ENCODE peak calls at places on chromosomes 6 and 20, in ten cellular contexts. N, A, K, U, Z, O, P, D, Y and V are unnamed samples.

GRCh38 chr6:166007349-166008263 is 160.0 kb downstream of the TBXT start:
- DNase-seq in Z (peak), N (peak), P (no peak), D (no peak), U (no peak), K (no peak), O (peak), Y (peak), A (no peak), V (peak)

GRCh38 chr6:140320081-140320798 is 945.8 kb upstream of the CITED2 start:
- DNase-seq in U (no peak), O (no peak), P (no peak), D (no peak), Z (no peak), Y (no peak), K (no peak), A (no peak), N (peak), V (no peak)

GRCh38 chr20:33111306-33111705 is 31.9 kb downstream of the BPIFB4 start:
- DNase-seq in O (no peak), P (no peak), K (no peak), A (no peak), D (no peak), U (no peak), Z (no peak), Y (no peak), N (no peak), V (no peak)

GRCh38 chr6:2802521-2803060 is 37.4 kb downstream of the WRNIP1 start:
- DNase-seq in D (no peak), Z (no peak), N (no peak), P (no peak), U (no peak), O (no peak), Y (no peak), A (no peak), K (no peak), V (no peak)

GRCh38 chr20:47686545-47686944 is 98.7 kb downstream of the SULF2 start:
- DNase-seq in U (no peak), K (no peak), Y (no peak), P (no peak), A (no peak), D (no peak), Z (no peak), N (peak), O (no peak), V (peak)

GRCh38 chr6:125950293-125950692 is 6.3 kb upstream of the HINT3 start:
- DNase-seq in A (no peak), Z (no peak), K (no peak), P (no peak), Y (no peak), D (peak), N (peak), U (no peak), O (no peak), V (no peak)

GRCh38 chr6:38786486-38786885 is 71.4 kb downstream of the DNAH8 start:
- DNase-seq in Z (no peak), A (no peak), K (no peak), P (no peak), O (no peak), U (no peak), N (no peak), Y (no peak), D (no peak), V (no peak)

GRCh38 chr20:41424546-41424945 is 57.9 kb upstream of the EMILIN3 start:
- DNase-seq in D (no peak), Y (no peak), U (no peak), P (no peak), K (no peak), N (peak), Z (no peak), O (no peak), A (no peak), V (no peak)

GRCh38 chr6:3798211-3798909 is 46.8 kb upstream of the PXDC1 start:
- DNase-seq in Z (no peak), N (peak), Y (no peak), U (no peak), D (no peak), A (no peak), O (no peak), K (no peak), P (no peak), V (no peak)

GRCh38 chr20:47241345-47241781 is 115.1 kb downstream of the ZMYND8 start:
- DNase-seq in P (no peak), Y (no peak), Z (no peak), U (no peak), D (no peak), N (peak), A (no peak), K (no peak), O (no peak), V (no peak)

GRCh38 chr6:5435449-5435848 is 174.1 kb downstream of the FARS2 start:
- DNase-seq in P (no peak), Z (no peak), U (no peak), A (no peak), K (no peak), N (peak), O (no peak), Y (no peak), D (no peak), V (no peak)

GRCh38 chr20:46951405-46951804 is 56.8 kb downstream of the EYA2 start:
- DNase-seq in A (no peak), O (no peak), Z (no peak), K (no peak), P (no peak), Y (no peak), N (peak), U (no peak), D (no peak), V (no peak)

GRCh38 chr6:25508051-25508450 is 144.0 kb upstream of the SCGN start:
- DNase-seq in D (no peak), N (no peak), O (no peak), U (no peak), P (no peak), Y (no peak), Z (no peak), A (no peak), K (no peak), V (no peak)

GRCh38 chr6:168666751-168667427 is 225.9 kb downstream of the SMOC2 start:
- DNase-seq in D (no peak), K (no peak), P (no peak), O (peak), U (no peak), Y (no peak), N (no peak), A (no peak), Z (no peak), V (no peak)

GRCh38 chr6:37173573-37174195 is 3.7 kb downstream of the PIM1 start:
- DNase-seq in Y (peak), N (no peak), Z (no peak), P (no peak), K (no peak), O (no peak), U (peak), A (no peak), D (no peak), V (no peak)

GRCh38 chr6:143346004-143346403 is 104.5 kb downstream of the ADAT2 start:
- DNase-seq in A (no peak), Z (no peak), O (no peak), K (no peak), Y (no peak), P (no peak), N (no peak), D (no peak), U (no peak), V (no peak)

GRCh38 chr6:51855310-51856082 is 231.9 kb downstream of the PKHD1 start:
- DNase-seq in D (peak), Z (no peak), U (no peak), O (peak), K (peak), N (peak), P (no peak), Y (peak), A (peak), V (peak)

GRCh38 chr6:157990321-157991066 is 8.8 kb downstream of the SYNJ2 start:
- DNase-seq in K (no peak), Z (no peak), U (no peak), A (peak), P (no peak), D (no peak), N (peak), Y (no peak), O (no peak), V (no peak)

GRCh38 chr20:59657459-59658046 is 53.2 kb downstream of the PHACTR3 start:
- DNase-seq in Z (no peak), N (no peak), P (no peak), O (no peak), U (no peak), K (no peak), Y (no peak), A (no peak), D (no peak), V (no peak)

GRCh38 chr20:24045621-24046020 is 57.0 kb upstream of the GGTLC1 start:
- DNase-seq in A (no peak), P (no peak), K (no peak), Z (no peak), Y (no peak), O (no peak), U (no peak), N (no peak), D (no peak), V (no peak)

GRCh38 chr6:114055319-114055718 is 84.4 kb upstream of the HDAC2 start:
- DNase-seq in A (no peak), O (no peak), Y (no peak), D (no peak), P (no peak), N (no peak), Z (no peak), K (no peak), U (no peak), V (no peak)

GRCh38 chr6:114049367-114049966 is 78.5 kb upstream of the HDAC2 start:
- DNase-seq in K (peak), N (peak), Y (no peak), O (no peak), D (no peak), Z (no peak), P (no peak), A (no peak), U (no peak), V (peak)

GRCh38 chr6:114053791-114054190 is 82.8 kb upstream of the HDAC2 start:
- DNase-seq in A (no peak), U (no peak), D (no peak), O (no peak), Y (no peak), N (no peak), Z (no peak), P (no peak), K (no peak), V (no peak)

GRCh38 chr6:114051031-114051430 is 80.1 kb upstream of the HDAC2 start:
- DNase-seq in U (no peak), Y (no peak), K (no peak), A (no peak), D (no peak), O (no peak), Z (no peak), N (no peak), P (no peak), V (no peak)

GRCh38 chr6:114052141-114052540 is 81.2 kb upstream of the HDAC2 start:
- DNase-seq in A (no peak), N (no peak), Z (no peak), U (no peak), Y (no peak), K (no peak), P (no peak), O (no peak), D (no peak), V (no peak)
- TF ChIP-seq CTCF in A (no peak), N (no peak), Z (no peak), U (no peak), Y (no peak), K (no peak), P (no peak), O (no peak), D (no peak), V (no peak)

DNA sequence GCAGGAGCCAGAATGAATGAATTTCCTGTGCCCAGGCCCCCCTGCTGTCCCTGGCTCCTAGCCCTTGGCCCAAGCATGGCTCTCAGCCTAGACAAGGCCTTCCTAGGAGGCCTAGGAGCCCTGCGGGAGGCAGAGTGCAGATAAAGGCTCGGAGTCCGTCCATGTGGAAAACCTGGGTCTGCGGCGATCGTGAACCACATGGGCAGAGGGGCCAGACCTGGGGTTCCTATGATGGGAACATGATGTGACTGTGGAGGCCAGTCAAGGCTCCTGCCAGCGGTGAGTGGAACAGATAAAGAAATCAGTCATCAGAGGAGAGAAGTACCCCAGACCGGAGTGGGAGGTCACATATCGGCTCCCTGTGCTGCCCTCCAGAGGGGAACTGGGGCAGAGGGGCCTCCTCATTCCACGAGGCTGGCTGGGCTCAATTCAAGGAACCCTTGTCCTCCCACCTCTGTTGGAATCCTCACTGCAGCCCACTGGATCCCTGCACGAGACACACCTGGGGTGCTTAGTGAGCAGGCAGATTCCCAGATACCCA is 5.8 kb upstream of the VSTM2L start:
- DNase-seq in Y (peak), O (peak), A (no peak), U (no peak), P (no peak), D (no peak), K (no peak), Z (no peak), N (no peak), V (no peak)
- TF ChIP-seq CTCF in Y (peak), O (peak), A (no peak), U (no peak), P (no peak), D (peak), K (no peak), Z (no peak), N (peak), V (peak)

GRCh38 chr6:111720931-111721496 is 115.3 kb upstream of the TRAF3IP2 start:
- DNase-seq in O (no peak), P (no peak), K (no peak), U (no peak), N (no peak), Y (no peak), A (no peak), Z (no peak), D (no peak), V (no peak)

GRCh38 chr6:111722220-111722731 is 116.6 kb upstream of the TRAF3IP2 start:
- DNase-seq in Z (no peak), O (no peak), N (peak), Y (no peak), U (no peak), K (no peak), D (no peak), A (no peak), P (no peak), V (no peak)

GRCh38 chr6:111723412-111723970 is 117.8 kb upstream of the TRAF3IP2 start:
- DNase-seq in Z (no peak), D (no peak), A (no peak), U (no peak), K (no peak), O (no peak), N (peak), P (no peak), Y (no peak), V (no peak)

GRCh38 chr6:111724039-111724438 is 118.4 kb upstream of the TRAF3IP2 start:
- DNase-seq in K (no peak), Z (no peak), U (no peak), P (no peak), N (no peak), A (no peak), D (no peak), Y (no peak), O (no peak), V (no peak)

DNA sequence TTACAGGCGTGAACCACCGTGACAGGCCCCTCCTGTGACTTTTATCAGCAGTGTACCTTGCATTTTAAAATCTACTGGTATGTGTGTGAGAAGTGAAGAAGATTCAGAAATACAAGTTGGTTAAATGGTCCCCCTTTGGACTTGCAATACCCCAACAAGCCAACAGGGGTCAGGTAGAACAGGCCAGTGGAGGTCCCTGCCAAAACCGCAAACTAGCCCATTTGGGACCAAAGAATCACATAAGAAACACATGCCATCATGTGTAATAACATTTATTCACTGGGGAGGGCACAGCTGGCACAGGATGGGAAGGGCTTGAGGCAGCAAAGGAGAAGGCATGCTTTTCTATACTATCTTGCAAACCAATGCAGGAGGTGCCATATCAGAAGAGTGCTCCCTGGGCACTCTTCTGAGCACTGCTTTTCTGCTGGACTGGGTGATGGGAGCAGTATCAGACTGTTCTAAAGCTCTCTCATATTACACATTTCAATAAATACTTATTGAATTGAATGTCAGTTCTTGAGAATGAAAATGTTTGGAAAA is 116.1 kb upstream of the TRAF3IP2 start:
- DNase-seq in A (peak), Y (peak), U (peak), K (peak), D (peak), N (no peak), O (peak), P (no peak), Z (no peak), V (peak)
- TF ChIP-seq CTCF in A (peak), Y (peak), U (peak), K (peak), D (peak), N (peak), O (peak), P (peak), Z (peak), V (peak)

DNA sequence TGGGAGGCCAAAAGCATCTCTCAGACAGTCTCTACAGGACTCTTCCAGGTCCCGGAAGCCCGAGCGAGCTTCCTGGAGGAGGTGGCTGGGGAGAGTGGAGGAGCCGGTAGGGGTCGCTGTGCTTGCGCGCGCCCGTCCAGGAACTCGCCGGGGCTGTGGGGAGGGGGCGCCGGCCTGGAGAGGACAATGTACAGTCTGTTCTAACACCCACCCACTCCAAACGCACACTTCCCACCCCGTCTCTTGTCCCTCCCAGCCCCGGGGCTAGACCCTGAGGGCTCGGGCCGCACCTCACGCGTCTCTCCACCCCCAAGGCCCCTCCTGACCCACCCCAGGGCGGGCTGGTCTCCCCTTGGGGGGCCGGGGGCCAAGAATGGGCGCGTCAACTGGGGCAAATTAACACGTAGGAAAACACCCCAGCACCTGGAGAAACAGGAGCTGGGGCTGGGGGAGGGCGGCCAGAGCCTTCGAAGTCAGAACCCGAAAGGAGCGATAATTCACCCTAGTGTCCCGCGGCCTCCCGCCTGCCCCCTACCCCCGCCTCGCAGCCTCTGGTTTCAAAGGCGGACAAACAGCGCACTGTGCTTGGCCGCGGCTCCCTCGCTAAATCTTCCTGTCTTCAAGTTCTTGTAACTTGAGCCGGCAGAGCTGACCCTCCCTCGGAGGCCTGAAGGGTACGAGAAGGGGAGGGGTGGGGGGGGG is 103.2 kb upstream of the FOXP4 start:
- DNase-seq in O (peak), D (peak), N (peak), K (no peak), Z (peak), Y (peak), P (peak), U (no peak), A (no peak), V (peak)
- TF ChIP-seq CTCF in O (peak), D (peak), N (peak), K (peak), Z (peak), Y (peak), P (peak), U (peak), A (no peak), V (peak)